ENCODE peak calls at places on chromosomes 12 and 14, in seven cellular contexts. K, T, O, E, W, B and Z are unnamed samples.

GRCh38 chr12:27163894-27164293 is 80.2 kb upstream of the STK38L start:
- DNase-seq in K (no peak), T (no peak), O (no peak), E (no peak), W (no peak), B (no peak), Z (no peak)

GRCh38 chr14:54814076-54814475 is 88.5 kb downstream of the GCH1 start:
- DNase-seq in K (no peak), T (no peak), O (peak), E (peak), W (no peak), B (no peak), Z (no peak)

GRCh38 chr12:16030729-16031128 is 119.6 kb downstream of the DERA start:
- DNase-seq in K (no peak), T (no peak), O (no peak), E (no peak), W (no peak), B (no peak), Z (no peak)

GRCh38 chr14:93234798-93235197 is 27.7 kb downstream of the UBR7 start:
- DNase-seq in K (peak), T (peak), O (peak), E (no peak), W (no peak), B (no peak), Z (no peak)

GRCh38 chr12:117561990-117562389 is 200.6 kb upstream of the NOS1 start:
- DNase-seq in K (no peak), T (no peak), O (no peak), E (no peak), W (no peak), B (no peak), Z (no peak)

GRCh38 chr12:72433298-72433697 is 161.1 kb downstream of the TRHDE start:
- DNase-seq in K (no peak), T (no peak), O (no peak), E (no peak), W (no peak), B (no peak), Z (no peak)

GRCh38 chr12:95173392-95174251 is 43.6 kb downstream of the FGD6 start:
- DNase-seq in K (peak), T (no peak), O (peak), E (no peak), W (peak), B (no peak), Z (no peak)

GRCh38 chr12:38053113-38053512 is 263.5 kb upstream of the ALG10B start:
- DNase-seq in K (no peak), T (no peak), O (no peak), E (no peak), W (no peak), B (no peak), Z (no peak)

GRCh38 chr12:54579696-54580333 is 8.6 kb downstream of the PPP1R1A start:
- DNase-seq in K (peak), T (peak), O (peak), E (peak), W (peak), B (peak), Z (peak)